ENCODE peak calls at places on chromosomes 4 and X, in seven cellular contexts. X, D, L, O, P, B and G are unnamed samples.

GRCh38 chr4:37674446-37674845 is 11.7 kb downstream of the RELL1 start:
- DNase-seq in X (no peak), D (no peak), L (no peak), O (no peak), P (no peak), B (no peak), G (no peak)

GRCh38 chr4:4849524-4850193 is 9.8 kb upstream of the MSX1 start:
- DNase-seq in X (no peak), D (no peak), L (no peak), O (no peak), P (no peak), B (no peak), G (no peak)

GRCh38 chr4:88219099-88219498 is 60.7 kb upstream of the ABCG2 start:
- DNase-seq in X (no peak), D (no peak), L (peak; percentile 30), O (no peak), P (peak; percentile 41), B (no peak), G (no peak)

GRCh38 chrX:20063716-20064351 is 52.9 kb downstream of the MAP7D2 start:
- DNase-seq in X (no peak), D (no peak), L (peak; percentile 14), O (no peak), P (no peak), B (no peak), G (no peak)

GRCh38 chr4:177367336-177367735 is 57.7 kb downstream of the NEIL3 start:
- DNase-seq in X (no peak), D (no peak), L (no peak), O (peak; percentile 24), P (peak; percentile 3), B (no peak), G (no peak)

GRCh38 chr4:173370130-173370476 is 651 bp upstream of the SAP30 start:
- DNase-seq in X (peak; percentile 57), D (no peak), L (peak; percentile 32), O (peak; percentile 53), P (no peak), B (peak; percentile 66), G (no peak)

GRCh38 chr4:78059938-78060337 is 2.8 kb downstream of the FRAS1 start:
- DNase-seq in X (no peak), D (no peak), L (no peak), O (no peak), P (no peak), B (no peak), G (no peak)

GRCh38 chrX:101744085-101744484 is 84.4 kb upstream of the ARMCX2 start:
- DNase-seq in X (no peak), D (no peak), L (no peak), O (peak; percentile 1), P (no peak), B (no peak), G (no peak)

GRCh38 chr4:141759796-141760425 is 123.5 kb downstream of the IL15 start:
- DNase-seq in X (no peak), D (no peak), L (no peak), O (no peak), P (no peak), B (no peak), G (no peak)

GRCh38 chr4:159600102-159600501 is 497.2 kb downstream of the RAPGEF2 start:
- DNase-seq in X (no peak), D (no peak), L (no peak), O (no peak), P (no peak), B (no peak), G (no peak)

GRCh38 chr4:110623710-110624015 is 786 bp upstream of the PITX2 start:
- DNase-seq in X (no peak), D (no peak), L (no peak), O (no peak), P (no peak), B (no peak), G (no peak)

GRCh38 chrX:6095469-6095868 is 133.2 kb downstream of the NLGN4X start:
- DNase-seq in X (no peak), D (no peak), L (no peak), O (no peak), P (no peak), B (no peak), G (no peak)

GRCh38 chrX:85499400-85499799 is 119.9 kb upstream of the POF1B start:
- DNase-seq in X (no peak), D (peak; percentile 38), L (no peak), O (no peak), P (no peak), B (no peak), G (no peak)

GRCh38 chrX:123698979-123699378 is 33.9 kb downstream of the THOC2 start:
- DNase-seq in X (no peak), D (no peak), L (no peak), O (no peak), P (no peak), B (no peak), G (no peak)

GRCh38 chr4:57320217-57320616 is 210.0 kb upstream of the IGFBP7 start:
- DNase-seq in X (no peak), D (no peak), L (no peak), O (no peak), P (no peak), B (no peak), G (no peak)

GRCh38 chr4:149727663-149728062 is 88.0 kb downstream of the IQCM start:
- DNase-seq in X (no peak), D (no peak), L (no peak), O (no peak), P (no peak), B (no peak), G (no peak)

GRCh38 chr4:104491396-104491821 is 3.3 kb downstream of the CXXC4 start:
- DNase-seq in X (peak; percentile 68), D (no peak), L (peak; percentile 46), O (no peak), P (peak; percentile 55), B (peak; percentile 55), G (peak; percentile 39)

GRCh38 chrX:120000490-120001246 is 57.1 kb upstream of the NKAP start:
- DNase-seq in X (no peak), D (no peak), L (no peak), O (no peak), P (no peak), B (no peak), G (no peak)

GRCh38 chr4:139304920-139305319 is 2.6 kb upstream of the NDUFC1 start:
- DNase-seq in X (no peak), D (no peak), L (no peak), O (no peak), P (no peak), B (no peak), G (no peak)

GRCh38 chrX:109125304-109125703 is 356.6 kb downstream of the GUCY2F start:
- DNase-seq in X (no peak), D (no peak), L (no peak), O (no peak), P (no peak), B (no peak), G (no peak)

GRCh38 chr4:169185133-169185956 is 85.4 kb downstream of the SH3RF1 start:
- DNase-seq in X (no peak), D (no peak), L (no peak), O (no peak), P (no peak), B (no peak), G (no peak)

GRCh38 chr4:141432000-141432712 is 204.2 kb upstream of the IL15 start:
- DNase-seq in X (no peak), D (no peak), L (no peak), O (no peak), P (no peak), B (no peak), G (no peak)

GRCh38 chrX:35919536-35920309 is at the start of gene CFAP47:
- DNase-seq in X (no peak), D (no peak), L (no peak), O (no peak), P (no peak), B (no peak), G (no peak)

GRCh38 chr4:184422378-184422777 is 52.0 kb downstream of the IRF2 start:
- DNase-seq in X (no peak), D (no peak), L (no peak), O (no peak), P (no peak), B (no peak), G (no peak)

GRCh38 chr4:184419976-184420375 is 54.4 kb downstream of the IRF2 start:
- DNase-seq in X (no peak), D (no peak), L (no peak), O (no peak), P (no peak), B (no peak), G (no peak)

GRCh38 chr4:184420881-184421416 is 53.4 kb downstream of the IRF2 start:
- DNase-seq in X (no peak), D (no peak), L (no peak), O (no peak), P (no peak), B (no peak), G (no peak)

GRCh38 chr4:184421558-184422155 is 52.7 kb downstream of the IRF2 start:
- DNase-seq in X (no peak), D (no peak), L (no peak), O (no peak), P (no peak), B (no peak), G (no peak)

DNA sequence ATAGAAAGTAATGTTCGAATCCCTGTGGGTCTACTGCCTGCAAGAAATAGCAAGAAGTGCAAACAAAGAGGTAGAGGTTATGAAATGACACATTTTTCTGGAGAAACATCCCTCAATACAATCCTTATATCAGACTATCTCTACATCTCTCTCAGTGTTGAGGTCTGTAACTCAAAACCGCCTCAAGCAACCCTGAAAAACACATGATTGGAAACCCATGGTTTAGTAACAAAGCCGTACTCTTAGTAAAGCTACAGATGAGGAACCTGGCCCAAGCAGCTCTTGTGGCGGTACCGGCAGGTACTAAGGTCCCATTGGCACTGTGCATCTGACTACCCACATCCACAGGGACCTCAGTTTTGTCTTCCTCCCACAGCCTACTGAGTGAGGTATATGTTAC is 53.9 kb downstream of the IRF2 start:
- DNase-seq in X (no peak), D (no peak), L (no peak), O (no peak), P (no peak), B (no peak), G (no peak)
- H3K27ac ChIP-seq in X (no peak overlapping the region), D (no peak overlapping the region), L (no peak overlapping the region), O (no peak overlapping the region), P (peak overlapping the region; percentile 20), B (peak overlapping the region; percentile 69), G (no peak overlapping the region)

DNA sequence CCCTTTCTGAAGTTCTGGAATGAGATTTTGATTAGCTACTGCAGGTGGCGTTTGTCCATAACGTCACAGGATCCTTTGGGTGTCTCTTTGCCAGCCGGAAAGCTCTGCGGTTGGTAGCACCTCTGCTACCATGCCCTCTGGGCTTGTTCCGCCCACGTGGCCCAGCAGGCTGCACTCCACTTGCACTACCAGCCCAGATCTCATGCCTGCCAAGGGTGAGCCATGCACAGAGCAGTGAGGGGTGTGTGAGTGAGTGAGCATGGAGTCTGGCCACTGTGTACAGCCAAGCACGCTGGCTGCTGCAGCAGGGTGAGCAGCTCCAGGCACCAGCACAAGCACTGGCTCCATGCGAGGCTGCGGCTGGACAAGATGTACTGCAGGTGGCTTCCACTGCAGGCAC is 6.6 kb upstream of the HNRNPD start:
- DNase-seq in X (no peak), D (peak; percentile 92), L (no peak), O (no peak), P (no peak), B (peak; percentile 59), G (no peak)
- H3K27ac ChIP-seq in X (no peak overlapping the region), D (no peak overlapping the region), L (no peak overlapping the region), O (no peak overlapping the region), P (no peak overlapping the region), B (no peak overlapping the region), G (peak overlapping the region; percentile 22)

GRCh38 chr4:125891597-125892258 is 577.0 kb downstream of the FAT4 start:
- DNase-seq in X (no peak), D (no peak), L (no peak), O (peak; percentile 35), P (no peak), B (no peak), G (no peak)
- H3K27ac ChIP-seq in X (no peak overlapping the region), D (no peak overlapping the region), L (no peak overlapping the region), O (no peak overlapping the region), P (no peak overlapping the region), B (no peak overlapping the region), G (no peak overlapping the region)

GRCh38 chrX:96837808-96838207 is 45.9 kb upstream of the RPA4 start:
- DNase-seq in X (no peak), D (no peak), L (no peak), O (no peak), P (no peak), B (no peak), G (no peak)
- H3K27ac ChIP-seq in X (no peak overlapping the region), D (no peak overlapping the region), L (no peak overlapping the region), O (no peak overlapping the region), P (no peak overlapping the region), B (no peak overlapping the region), G (no peak overlapping the region)